ENCODE peak calls at places on chromosomes 7 and 10, in five cellular contexts. U is type B pancreatic cell; F is stimulated activated CD4-positive, alpha-beta T cell treated with anti-CD3 and anti-CD28 coated beads, Interleukin-1b, Interleukin-23, amount 100 ng/mL, for 1 hour; X is left ventricle myocardium inferior; G is nucleus accumbens. M is an unnamed sample.

GRCh38 chr7:78099715-78100477 is 301.3 kb downstream of the PHTF2 start:
- DNase-seq in X (no peak), G (no peak), U (no peak), F (no peak), M (no peak)

GRCh38 chr7:24932815-24933214 is 47.2 kb downstream of the OSBPL3 start:
- DNase-seq in F (no peak), G (no peak), X (no peak), U (no peak), M (peak)

GRCh38 chr7:130369110-130369711 is 11.1 kb upstream of the CPA1 start:
- DNase-seq in F (no peak), G (no peak), X (no peak), U (no peak), M (no peak)

GRCh38 chr10:129646921-129647320 is 179.9 kb downstream of the MGMT start:
- DNase-seq in F (no peak), G (no peak), X (no peak), U (no peak), M (peak)

GRCh38 chr10:35896011-35896410 is 253.9 kb upstream of the FZD8 start:
- DNase-seq in X (no peak), U (no peak), F (no peak), G (no peak), M (no peak)

GRCh38 chr7:92809397-92810241 is 26.8 kb downstream of the CDK6 start:
- DNase-seq in G (peak), X (peak), U (no peak), F (no peak), M (no peak)

GRCh38 chr7:145543245-145543644 is 573.4 kb upstream of the CNTNAP2 start:
- DNase-seq in U (no peak), F (no peak), G (no peak), X (no peak), M (no peak)

GRCh38 chr7:37354661-37355131 is 94.0 kb downstream of the ELMO1 start:
- DNase-seq in F (no peak), X (peak), U (no peak), G (no peak), M (no peak)

GRCh38 chr10:11012476-11012875 is 5.2 kb upstream of the CELF2 start:
- DNase-seq in F (no peak), G (no peak), X (no peak), U (no peak), M (no peak)

GRCh38 chr7:151057989-151058765 is 480 bp upstream of the CDK5 start:
- DNase-seq in F (peak), G (peak), X (peak), U (peak), M (peak)

GRCh38 chr7:146683439-146683838 is 566.8 kb downstream of the CNTNAP2 start:
- DNase-seq in U (no peak), X (no peak), F (no peak), G (no peak), M (no peak)

GRCh38 chr7:37990337-37990736 is 69.9 kb downstream of the EPDR1 start:
- DNase-seq in X (no peak), U (no peak), G (no peak), F (no peak), M (no peak)

GRCh38 chr7:132380065-132380464 is 196.2 kb downstream of the PLXNA4 start:
- DNase-seq in G (no peak), U (no peak), F (no peak), X (peak), M (no peak)

GRCh38 chr7:34070486-34071323 is 165.4 kb downstream of the BMPER start:
- DNase-seq in U (no peak), X (no peak), G (no peak), F (no peak), M (no peak)

GRCh38 chr10:33211123-33211878 is 123.2 kb downstream of the NRP1 start:
- DNase-seq in F (no peak), G (no peak), X (peak), U (no peak), M (no peak)

GRCh38 chr10:76902949-76903348 is 734.7 kb downstream of the KCNMA1 start:
- DNase-seq in X (peak), U (no peak), F (no peak), G (no peak), M (peak)